ENCODE peak calls at places on chromosomes 5 and 9, in five cellular contexts. I is A549, X is heart left ventricle, K is DND-41, D is Panc1. W is an unnamed sample.

GRCh38 chr9:115042781-115043509 is 75.0 kb downstream of the TNC start:
- DNase-seq in I (no peak), X (no peak), K (no peak), D (no peak), W (no peak)

GRCh38 chr5:156438076-156438475 is 111.1 kb downstream of the SGCD start:
- DNase-seq in I (no peak), X (no peak), K (no peak), D (no peak), W (no peak)

GRCh38 chr5:148491015-148491792 is 107.4 kb downstream of the FBXO38 start:
- DNase-seq in I (no peak), X (no peak), K (no peak), D (no peak), W (no peak)

GRCh38 chr5:61048534-61048933 is 103.5 kb downstream of the NDUFAF2 start:
- DNase-seq in I (peak; percentile 6), X (no peak), K (no peak), D (no peak), W (no peak)

GRCh38 chr5:111748304-111748763 is 8.7 kb downstream of the NREP start:
- DNase-seq in I (no peak), X (no peak), K (no peak), D (no peak), W (no peak)

GRCh38 chr5:28468121-28468520 is 1429.7 kb upstream of the CDH9 start:
- DNase-seq in I (peak; percentile 4), X (no peak), K (no peak), D (no peak), W (no peak)

GRCh38 chr5:22480305-22480704 is 372.8 kb downstream of the CDH12 start:
- DNase-seq in I (no peak), X (no peak), K (no peak), D (no peak), W (no peak)

GRCh38 chr5:31023105-31023504 is 170.4 kb upstream of the CDH6 start:
- DNase-seq in I (peak; percentile 7), X (no peak), K (no peak), D (no peak), W (no peak)

GRCh38 chr9:110141118-110141797 is 66.7 kb downstream of the C9orf152 start:
- DNase-seq in I (peak; percentile 41), X (peak; percentile 51), K (no peak), D (no peak), W (peak; percentile 69)

GRCh38 chr5:35029333-35029732 is 18.4 kb downstream of the AGXT2 start:
- DNase-seq in I (no peak), X (no peak), K (no peak), D (no peak), W (no peak)

GRCh38 chr9:107137495-107138202 is 145.4 kb upstream of the RAD23B start:
- DNase-seq in I (peak; percentile 32), X (no peak), K (no peak), D (no peak), W (no peak)

GRCh38 chr5:58891072-58891970 is 308.4 kb downstream of the RAB3C start:
- DNase-seq in I (peak; percentile 100), X (peak; percentile 66), K (peak; percentile 49), D (peak; percentile 25), W (peak; percentile 78)

GRCh38 chr9:107332883-107333282 is 49.8 kb downstream of the RAD23B start:
- DNase-seq in I (no peak), X (no peak), K (no peak), D (no peak), W (no peak)

GRCh38 chr5:175728885-175729828 is 71.3 kb downstream of the HRH2 start:
- DNase-seq in I (no peak), X (peak; percentile 57), K (no peak), D (no peak), W (no peak)

GRCh38 chr5:316210-317085 is 5.1 kb upstream of the AHRR start:
- DNase-seq in I (no peak), X (no peak), K (no peak), D (no peak), W (no peak)

GRCh38 chr5:76415855-76416254 is 12.8 kb downstream of the IQGAP2 start:
- DNase-seq in I (no peak), X (no peak), K (no peak), D (no peak), W (no peak)

GRCh38 chr9:114883709-114884108 is 46.7 kb downstream of the TNFSF8 start:
- DNase-seq in I (no peak), X (no peak), K (no peak), D (no peak), W (no peak)

GRCh38 chr9:126517751-126518261 is 95.9 kb upstream of the LMX1B start:
- DNase-seq in I (no peak), X (no peak), K (no peak), D (no peak), W (no peak)

GRCh38 chr9:123176230-123176629 is 92.2 kb downstream of the STRBP start:
- DNase-seq in I (no peak), X (no peak), K (no peak), D (no peak), W (no peak)

GRCh38 chr5:99721487-99721886 is 792.7 kb upstream of the CHD1 start:
- DNase-seq in I (no peak), X (no peak), K (no peak), D (no peak), W (no peak)

GRCh38 chr5:106610041-106610440 is 1060.7 kb downstream of the EFNA5 start:
- DNase-seq in I (no peak), X (no peak), K (no peak), D (no peak), W (no peak)

GRCh38 chr5:132765311-132766019 is 11.6 kb downstream of the SEPTIN8 start:
- DNase-seq in I (no peak), X (peak; percentile 67), K (no peak), D (no peak), W (no peak)

GRCh38 chr5:179262126-179262920 is 82.9 kb downstream of the ADAMTS2 start:
- DNase-seq in I (no peak), X (no peak), K (no peak), D (no peak), W (peak; percentile 12)

GRCh38 chr5:151630088-151630487 is 39.0 kb upstream of the FAT2 start:
- DNase-seq in I (no peak), X (no peak), K (no peak), D (no peak), W (no peak)

GRCh38 chr5:72618699-72619098 is 111.5 kb upstream of the ZNF366 start:
- DNase-seq in I (no peak), X (no peak), K (no peak), D (no peak), W (no peak)

GRCh38 chr5:72621576-72621975 is 114.4 kb upstream of the ZNF366 start:
- DNase-seq in I (no peak), X (no peak), K (no peak), D (no peak), W (no peak)

GRCh38 chr5:72619251-72619650 is 112.0 kb upstream of the ZNF366 start:
- DNase-seq in I (no peak), X (no peak), K (no peak), D (no peak), W (no peak)

GRCh38 chr5:72622152-72622760 is 115.0 kb upstream of the ZNF366 start:
- DNase-seq in I (no peak), X (no peak), K (no peak), D (no peak), W (no peak)

DNA sequence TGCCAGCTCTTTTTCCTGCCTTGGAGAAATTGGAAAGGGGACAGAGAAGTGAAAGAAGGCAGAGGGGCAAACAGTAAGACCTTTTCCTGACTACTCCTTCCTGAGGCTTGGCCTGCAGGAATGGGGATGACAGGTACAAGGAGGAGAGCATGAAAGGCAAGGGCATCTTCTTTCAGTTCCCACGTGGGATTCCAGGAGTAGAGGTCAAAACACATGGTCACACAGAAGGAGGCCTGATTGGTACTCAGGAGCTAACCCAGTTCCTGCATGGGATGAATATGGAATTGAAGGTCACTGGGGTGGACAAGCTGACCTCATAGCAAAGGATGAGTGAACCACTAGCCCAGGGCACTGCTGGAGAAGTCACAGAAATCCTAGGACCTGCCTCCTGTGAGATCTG is 112.5 kb upstream of the ZNF366 start:
- DNase-seq in I (no peak), X (no peak), K (no peak), D (no peak), W (no peak)
- H3K9me3 ChIP-seq in I (no peaks in the 10 kb centered on the region), X (no peaks in the 10 kb centered on the region), K (no peaks in the 10 kb centered on the region), D (no peaks in the 10 kb centered on the region), W (no peaks in the 10 kb centered on the region)

GRCh38 chr9:73683862-73684591 is 532.4 kb downstream of the ANXA1 start:
- DNase-seq in I (peak; percentile 44), X (no peak), K (no peak), D (peak; percentile 15), W (no peak)
- TF ChIP-seq CTCF in I (peak; percentile 41), X (no peak), K (peak; percentile 59), D (peak; percentile 55), W (no peak)

GRCh38 chr9:134852906-134853654 is 27.5 kb upstream of the FCN2 start:
- DNase-seq in I (no peak), X (no peak), K (no peak), D (no peak), W (no peak)

GRCh38 chr9:134853893-134854292 is 26.7 kb upstream of the FCN2 start:
- DNase-seq in I (no peak), X (no peak), K (no peak), D (no peak), W (no peak)

GRCh38 chr9:134848504-134848903 is 32.1 kb upstream of the FCN2 start:
- DNase-seq in I (no peak), X (no peak), K (no peak), D (no peak), W (no peak)

GRCh38 chr9:134850611-134851010 is 30.0 kb upstream of the FCN2 start:
- DNase-seq in I (no peak), X (no peak), K (no peak), D (no peak), W (no peak)

GRCh38 chr9:134851015-134851414 is 29.6 kb upstream of the FCN2 start:
- DNase-seq in I (no peak), X (no peak), K (no peak), D (no peak), W (no peak)
- H3K9me3 ChIP-seq in I (peaks cover 33% of the 10 kb centered on the region), X (no peaks in the 10 kb centered on the region), K (peaks cover 17% of the 10 kb centered on the region), D (no peaks in the 10 kb centered on the region), W (no peaks in the 10 kb centered on the region)

GRCh38 chr5:96720408-96720807 is 58.2 kb downstream of the CAST start:
- DNase-seq in I (no peak), X (no peak), K (no peak), D (no peak), W (no peak)
- TF ChIP-seq CTCF in I (no peak), X (no peak), K (no peak), D (peak; percentile 28), W (no peak)

DNA sequence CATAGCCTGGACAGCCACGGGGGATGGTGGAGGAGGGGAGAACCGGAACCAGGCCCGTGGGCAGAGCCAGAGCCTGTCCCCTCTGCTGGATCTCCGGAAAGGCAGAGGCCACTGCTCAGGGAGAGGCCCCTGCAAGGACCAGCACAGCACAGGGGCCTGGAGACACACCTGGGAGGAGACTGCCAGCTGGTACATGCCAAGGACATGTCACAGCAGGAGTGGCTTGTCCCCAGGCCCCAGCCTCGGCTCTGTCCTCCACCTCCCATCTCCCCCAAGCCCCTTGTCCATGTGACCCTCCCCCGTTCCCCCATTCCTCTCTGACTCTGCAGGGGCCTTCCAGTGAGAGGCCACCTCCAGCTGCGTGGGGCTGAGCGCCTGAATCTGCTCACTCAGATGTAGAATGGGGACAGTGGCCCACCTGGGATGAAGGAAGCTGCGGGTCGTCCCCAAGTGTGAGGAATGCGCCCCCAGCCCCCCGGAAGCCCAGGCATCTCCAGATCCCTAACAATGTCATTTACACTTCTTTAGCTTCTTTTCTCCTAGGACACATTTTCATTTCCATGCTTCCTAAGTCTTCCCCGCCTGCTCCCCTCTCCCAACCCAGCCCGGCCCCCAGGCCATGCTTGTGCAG is 349.6 kb upstream of the IRX2 start:
- DNase-seq in I (no peak), X (no peak), K (no peak), D (no peak), W (no peak)
- H3K9me3 ChIP-seq in I (no peaks in the 10 kb centered on the region), X (no peaks in the 10 kb centered on the region), K (no peaks in the 10 kb centered on the region), D (no peaks in the 10 kb centered on the region), W (no peaks in the 10 kb centered on the region)